ENCODE peak calls at places on chromosomes 12 and 14, in five cellular contexts. One of them, this sample, is unnamed.

GRCh38 chr12:9669019-9669326 is 540 bp upstream of the CLEC2D start:
- DNase-seq in SK-N-SH: no peak
- DNase-seq in nephron progenitor cell: no peak
- DNase-seq in hepatocyte: no peak
- DNase-seq in K562: no peak
- DNase-seq in this sample: no peak

GRCh38 chr12:84070311-84070710 is 842.3 kb downstream of the SLC6A15 start:
- DNase-seq in SK-N-SH: no peak
- DNase-seq in nephron progenitor cell: no peak
- DNase-seq in hepatocyte: no peak
- DNase-seq in K562: no peak
- DNase-seq in this sample: peak

GRCh38 chr14:60738843-60739508 is 4.4 kb downstream of the MNAT1 start:
- DNase-seq in SK-N-SH: no peak
- DNase-seq in nephron progenitor cell: no peak
- DNase-seq in hepatocyte: no peak
- DNase-seq in K562: no peak
- DNase-seq in this sample: no peak

GRCh38 chr14:20409226-20409625 is 4.1 kb downstream of the TEP1 start:
- DNase-seq in SK-N-SH: no peak
- DNase-seq in nephron progenitor cell: no peak
- DNase-seq in hepatocyte: no peak
- DNase-seq in K562: no peak
- DNase-seq in this sample: no peak

GRCh38 chr12:9856154-9856553 is 13.0 kb downstream of the CLEC2B start:
- DNase-seq in SK-N-SH: no peak
- DNase-seq in nephron progenitor cell: no peak
- DNase-seq in hepatocyte: no peak
- DNase-seq in K562: no peak
- DNase-seq in this sample: no peak

GRCh38 chr12:105192624-105193225 is 43.2 kb downstream of the APPL2 start:
- DNase-seq in SK-N-SH: peak
- DNase-seq in nephron progenitor cell: no peak
- DNase-seq in hepatocyte: no peak
- DNase-seq in K562: no peak
- DNase-seq in this sample: no peak

GRCh38 chr14:96581902-96582640 is 79.9 kb downstream of the PAPOLA start:
- DNase-seq in SK-N-SH: peak
- DNase-seq in nephron progenitor cell: peak
- DNase-seq in hepatocyte: no peak
- DNase-seq in K562: peak
- DNase-seq in this sample: no peak

GRCh38 chr12:101969-102878 is 35.7 kb downstream of the IQSEC3 start:
- DNase-seq in SK-N-SH: peak
- DNase-seq in nephron progenitor cell: peak
- DNase-seq in hepatocyte: no peak
- DNase-seq in K562: peak
- DNase-seq in this sample: no peak

GRCh38 chr14:103391048-103391447 is 5.8 kb downstream of the MARK3 start:
- DNase-seq in SK-N-SH: peak
- DNase-seq in nephron progenitor cell: no peak
- DNase-seq in hepatocyte: peak
- DNase-seq in K562: peak
- DNase-seq in this sample: peak

GRCh38 chr12:51386361-51386760 is 4.8 kb downstream of the GALNT6 start:
- DNase-seq in SK-N-SH: no peak
- DNase-seq in nephron progenitor cell: no peak
- DNase-seq in hepatocyte: no peak
- DNase-seq in K562: no peak
- DNase-seq in this sample: no peak

GRCh38 chr12:68290126-68290525 is 36.7 kb upstream of the IL22 start:
- DNase-seq in SK-N-SH: no peak
- DNase-seq in nephron progenitor cell: no peak
- DNase-seq in hepatocyte: no peak
- DNase-seq in K562: no peak
- DNase-seq in this sample: no peak

GRCh38 chr12:125038976-125039625 is 26.1 kb upstream of the AACS start:
- DNase-seq in SK-N-SH: no peak
- DNase-seq in nephron progenitor cell: no peak
- DNase-seq in hepatocyte: no peak
- DNase-seq in K562: no peak
- DNase-seq in this sample: no peak

GRCh38 chr12:109115758-109116610 is at the start of gene ACACB:
- DNase-seq in SK-N-SH: peak
- DNase-seq in nephron progenitor cell: no peak
- DNase-seq in hepatocyte: peak
- DNase-seq in K562: no peak
- DNase-seq in this sample: peak

GRCh38 chr12:6644903-6645302 is 2.3 kb downstream of the ACRBP start:
- DNase-seq in SK-N-SH: peak
- DNase-seq in nephron progenitor cell: peak
- DNase-seq in hepatocyte: no peak
- DNase-seq in K562: no peak
- DNase-seq in this sample: peak

GRCh38 chr12:56661560-56661959 is 15.8 kb upstream of the ATP5F1B start:
- DNase-seq in SK-N-SH: no peak
- DNase-seq in nephron progenitor cell: no peak
- DNase-seq in hepatocyte: no peak
- DNase-seq in K562: no peak
- DNase-seq in this sample: no peak

GRCh38 chr14:101098641-101099040 is 195.1 kb upstream of the RTL1 start:
- DNase-seq in SK-N-SH: no peak
- DNase-seq in nephron progenitor cell: no peak
- DNase-seq in hepatocyte: no peak
- DNase-seq in K562: no peak
- DNase-seq in this sample: no peak

GRCh38 chr14:90721619-90722305 is 94.5 kb downstream of the TTC7B start:
- DNase-seq in SK-N-SH: no peak
- DNase-seq in nephron progenitor cell: no peak
- DNase-seq in hepatocyte: no peak
- DNase-seq in K562: no peak
- DNase-seq in this sample: no peak

GRCh38 chr14:77593501-77593911 is 22.9 kb downstream of the SPTLC2 start:
- DNase-seq in SK-N-SH: no peak
- DNase-seq in nephron progenitor cell: no peak
- DNase-seq in hepatocyte: no peak
- DNase-seq in K562: no peak
- DNase-seq in this sample: peak

GRCh38 chr14:26984318-26985177 is 386.7 kb upstream of the NOVA1 start:
- DNase-seq in SK-N-SH: peak
- DNase-seq in nephron progenitor cell: peak
- DNase-seq in hepatocyte: peak
- DNase-seq in K562: peak
- DNase-seq in this sample: peak

GRCh38 chr12:6180300-6181051 is 19.7 kb upstream of the CD9 start:
- DNase-seq in SK-N-SH: no peak
- DNase-seq in nephron progenitor cell: no peak
- DNase-seq in hepatocyte: peak
- DNase-seq in K562: no peak
- DNase-seq in this sample: no peak

GRCh38 chr12:45235087-45236025 is 19.5 kb downstream of the ANO6 start:
- DNase-seq in SK-N-SH: no peak
- DNase-seq in nephron progenitor cell: no peak
- DNase-seq in hepatocyte: peak
- DNase-seq in K562: no peak
- DNase-seq in this sample: peak

GRCh38 chr14:88598097-88598675 is 35.3 kb downstream of the ZC3H14 start:
- DNase-seq in SK-N-SH: no peak
- DNase-seq in nephron progenitor cell: no peak
- DNase-seq in hepatocyte: no peak
- DNase-seq in K562: no peak
- DNase-seq in this sample: no peak

GRCh38 chr12:26854028-26854387 is 21.0 kb upstream of the ITPR2 start:
- DNase-seq in SK-N-SH: no peak
- DNase-seq in nephron progenitor cell: no peak
- DNase-seq in hepatocyte: no peak
- DNase-seq in K562: no peak
- DNase-seq in this sample: no peak

GRCh38 chr14:74888164-74889158 is 6.7 kb downstream of the DLST start:
- DNase-seq in SK-N-SH: no peak
- DNase-seq in nephron progenitor cell: no peak
- DNase-seq in hepatocyte: no peak
- DNase-seq in K562: peak
- DNase-seq in this sample: no peak

GRCh38 chr12:68665016-68665569 is 21.7 kb upstream of the NUP107 start:
- DNase-seq in SK-N-SH: no peak
- DNase-seq in nephron progenitor cell: no peak
- DNase-seq in hepatocyte: no peak
- DNase-seq in K562: peak
- DNase-seq in this sample: no peak

GRCh38 chr14:61477845-61478438 is 156.6 kb downstream of the PRKCH start:
- DNase-seq in SK-N-SH: no peak
- DNase-seq in nephron progenitor cell: no peak
- DNase-seq in hepatocyte: no peak
- DNase-seq in K562: no peak
- DNase-seq in this sample: peak

GRCh38 chr14:74983343-74983742 is 19.4 kb upstream of the EIF2B2 start:
- DNase-seq in SK-N-SH: no peak
- DNase-seq in nephron progenitor cell: no peak
- DNase-seq in hepatocyte: no peak
- DNase-seq in K562: no peak
- DNase-seq in this sample: no peak

GRCh38 chr12:98653866-98654493 is 8.9 kb downstream of the APAF1 start:
- DNase-seq in SK-N-SH: peak
- DNase-seq in nephron progenitor cell: no peak
- DNase-seq in hepatocyte: peak
- DNase-seq in K562: peak
- DNase-seq in this sample: peak

GRCh38 chr14:53167602-53168328 is 14.6 kb upstream of the DDHD1 start:
- DNase-seq in SK-N-SH: no peak
- DNase-seq in nephron progenitor cell: no peak
- DNase-seq in hepatocyte: no peak
- DNase-seq in K562: no peak
- DNase-seq in this sample: no peak

GRCh38 chr12:14910090-14910915 is 24.6 kb upstream of the MGP start:
- DNase-seq in SK-N-SH: no peak
- DNase-seq in nephron progenitor cell: no peak
- DNase-seq in hepatocyte: no peak
- DNase-seq in K562: no peak
- DNase-seq in this sample: peak

GRCh38 chr14:72433511-72433910 is 460.4 kb downstream of the DPF3 start:
- DNase-seq in SK-N-SH: no peak
- DNase-seq in nephron progenitor cell: no peak
- DNase-seq in hepatocyte: no peak
- DNase-seq in K562: no peak
- DNase-seq in this sample: peak

GRCh38 chr12:66149702-66150398 is 19.3 kb upstream of the LLPH start:
- DNase-seq in SK-N-SH: no peak
- DNase-seq in nephron progenitor cell: no peak
- DNase-seq in hepatocyte: no peak
- DNase-seq in K562: peak
- DNase-seq in this sample: no peak

GRCh38 chr14:78157855-78158436 is 12.2 kb upstream of the NRXN3 start:
- DNase-seq in SK-N-SH: no peak
- DNase-seq in nephron progenitor cell: peak
- DNase-seq in hepatocyte: peak
- DNase-seq in K562: peak
- DNase-seq in this sample: peak

GRCh38 chr12:76290963-76291859 is 57.0 kb downstream of the BBS10 start:
- DNase-seq in SK-N-SH: no peak
- DNase-seq in nephron progenitor cell: no peak
- DNase-seq in hepatocyte: no peak
- DNase-seq in K562: no peak
- DNase-seq in this sample: no peak

GRCh38 chr12:24562761-24563392 is 386.0 kb downstream of the BCAT1 start:
- DNase-seq in SK-N-SH: peak
- DNase-seq in nephron progenitor cell: peak
- DNase-seq in hepatocyte: peak
- DNase-seq in K562: no peak
- DNase-seq in this sample: peak

GRCh38 chr14:33932526-33933292 is 18.2 kb downstream of the EGLN3 start:
- DNase-seq in SK-N-SH: no peak
- DNase-seq in nephron progenitor cell: peak
- DNase-seq in hepatocyte: no peak
- DNase-seq in K562: no peak
- DNase-seq in this sample: no peak

GRCh38 chr12:69500631-69501030 is 30.4 kb downstream of the FRS2 start:
- DNase-seq in SK-N-SH: no peak
- DNase-seq in nephron progenitor cell: no peak
- DNase-seq in hepatocyte: no peak
- DNase-seq in K562: no peak
- DNase-seq in this sample: no peak

GRCh38 chr14:34981743-34982420 is 910 bp upstream of the SRP54 start:
- DNase-seq in SK-N-SH: peak
- DNase-seq in nephron progenitor cell: peak
- DNase-seq in hepatocyte: peak
- DNase-seq in K562: no peak
- DNase-seq in this sample: peak
- TF ChIP-seq CTCF in SK-N-SH: peak
- TF ChIP-seq CTCF in nephron progenitor cell: peak
- TF ChIP-seq CTCF in hepatocyte: peak
- TF ChIP-seq CTCF in K562: no peak
- TF ChIP-seq CTCF in this sample: peak

DNA sequence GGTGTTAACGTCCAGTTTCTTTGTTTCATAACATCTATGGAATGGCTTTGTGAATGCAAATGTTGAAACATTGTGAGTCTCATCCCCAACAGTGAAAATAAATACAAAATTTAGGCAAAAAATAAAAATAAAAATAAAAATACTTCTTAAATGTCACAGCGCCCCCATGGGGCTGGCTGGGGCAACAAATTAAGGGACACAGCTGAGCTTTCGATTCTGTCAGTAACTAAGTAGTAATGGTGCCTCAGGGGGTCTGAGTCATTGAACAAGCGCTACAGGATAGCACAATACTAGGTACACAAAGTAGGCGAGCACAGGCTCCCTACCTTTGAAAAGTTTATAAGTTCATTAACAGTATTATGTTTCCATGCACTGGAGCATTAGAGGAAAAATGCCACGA is 667.3 kb downstream of the DIO2 start:
- DNase-seq in SK-N-SH: peak
- DNase-seq in nephron progenitor cell: no peak
- DNase-seq in hepatocyte: peak
- DNase-seq in K562: no peak
- DNase-seq in this sample: peak
- TF ChIP-seq CTCF in SK-N-SH: peak
- TF ChIP-seq CTCF in nephron progenitor cell: peak
- TF ChIP-seq CTCF in hepatocyte: peak
- TF ChIP-seq CTCF in K562: no peak
- TF ChIP-seq CTCF in this sample: peak

GRCh38 chr12:122867701-122868461 is 28.0 kb downstream of the VPS37B start:
- DNase-seq in SK-N-SH: peak
- DNase-seq in nephron progenitor cell: no peak
- DNase-seq in hepatocyte: no peak
- DNase-seq in K562: peak
- DNase-seq in this sample: no peak
- TF ChIP-seq CTCF in SK-N-SH: peak
- TF ChIP-seq CTCF in nephron progenitor cell: no peak
- TF ChIP-seq CTCF in hepatocyte: no peak
- TF ChIP-seq CTCF in K562: peak
- TF ChIP-seq CTCF in this sample: peak

DNA sequence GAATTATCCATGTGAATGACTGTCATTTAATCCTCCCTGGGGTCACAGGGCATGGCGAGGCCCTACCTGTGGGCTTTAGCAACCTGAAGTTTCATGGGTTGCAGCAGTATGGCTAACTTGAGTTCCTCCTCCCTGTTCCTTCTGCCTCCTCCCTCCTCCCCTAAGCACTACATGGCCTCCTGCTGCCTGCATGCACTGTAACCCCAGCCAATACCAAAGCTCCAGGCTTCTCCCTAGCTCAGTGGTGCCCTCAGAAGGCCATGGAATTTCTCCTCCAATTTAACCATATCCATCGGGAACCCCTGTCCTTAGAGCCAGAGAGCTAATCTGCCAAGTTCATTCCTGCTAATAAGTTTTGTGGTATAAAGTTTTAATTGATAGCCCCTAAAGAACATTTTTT is 95.1 kb downstream of the NT5DC3 start:
- DNase-seq in SK-N-SH: no peak
- DNase-seq in nephron progenitor cell: no peak
- DNase-seq in hepatocyte: no peak
- DNase-seq in K562: no peak
- DNase-seq in this sample: peak
- TF ChIP-seq CTCF in SK-N-SH: no peak
- TF ChIP-seq CTCF in nephron progenitor cell: no peak
- TF ChIP-seq CTCF in hepatocyte: no peak
- TF ChIP-seq CTCF in K562: no peak
- TF ChIP-seq CTCF in this sample: no peak